ENCODE peak calls at places on chromosomes 11 and 22, in nine cellular contexts. Z, B, S, J, C, E, P, X and K are unnamed samples.

GRCh38 chr22:50625568-50626313 is 2.2 kb downstream of the ARSA start:
- DNase-seq in Z (peak), B (peak), S (no peak), J (peak), C (no peak), E (no peak), P (no peak), X (no peak), K (no peak)

GRCh38 chr22:45743687-45744086 is 72.1 kb downstream of the ATXN10 start:
- DNase-seq in Z (no peak), B (no peak), S (no peak), J (no peak), C (no peak), E (no peak), P (no peak), X (no peak), K (no peak)

GRCh38 chr22:50532824-50533344 is 3.1 kb upstream of the TYMP start:
- DNase-seq in Z (no peak), B (no peak), S (no peak), J (no peak), C (no peak), E (no peak), P (no peak), X (no peak), K (no peak)

GRCh38 chr11:103114836-103115235 is 5.6 kb downstream of the DYNC2H1 start:
- DNase-seq in Z (no peak), B (no peak), S (no peak), J (no peak), C (no peak), E (no peak), P (no peak), X (no peak), K (no peak)

GRCh38 chr22:24162377-24162927 is 18.8 kb upstream of the SUSD2 start:
- DNase-seq in Z (no peak), B (no peak), S (no peak), J (no peak), C (no peak), E (no peak), P (no peak), X (no peak), K (no peak)

GRCh38 chr22:36398602-36399472 is 11.1 kb upstream of the MYH9 start:
- DNase-seq in Z (no peak), B (no peak), S (peak), J (no peak), C (no peak), E (no peak), P (no peak), X (no peak), K (peak)

GRCh38 chr11:12439615-12440014 is 62.2 kb downstream of the PARVA start:
- DNase-seq in Z (no peak), B (no peak), S (no peak), J (peak), C (no peak), E (no peak), P (no peak), X (no peak), K (peak)

GRCh38 chr22:42114721-42115120 is 15.9 kb downstream of the CYP2D6 start:
- DNase-seq in Z (no peak), B (no peak), S (no peak), J (peak), C (no peak), E (peak), P (no peak), X (no peak), K (no peak)

GRCh38 chr22:33828302-33828701 is 92.0 kb downstream of the LARGE1 start:
- DNase-seq in Z (no peak), B (no peak), S (no peak), J (no peak), C (no peak), E (no peak), P (no peak), X (no peak), K (no peak)

GRCh38 chr22:42272431-42273004 is 2.1 kb upstream of the TCF20 start:
- DNase-seq in Z (peak), B (no peak), S (no peak), J (no peak), C (no peak), E (no peak), P (no peak), X (no peak), K (no peak)

GRCh38 chr11:70075836-70076235 is 2.3 kb upstream of the ANO1 start:
- DNase-seq in Z (peak), B (no peak), S (no peak), J (no peak), C (no peak), E (no peak), P (no peak), X (no peak), K (no peak)

GRCh38 chr11:35009941-35010337 is 93.5 kb downstream of the PDHX start:
- DNase-seq in Z (no peak), B (no peak), S (no peak), J (no peak), C (no peak), E (no peak), P (no peak), X (no peak), K (no peak)

GRCh38 chr11:1298695-1299492 is 10.5 kb downstream of the TOLLIP start:
- DNase-seq in Z (peak), B (peak), S (no peak), J (peak), C (no peak), E (no peak), P (peak), X (peak), K (peak)

GRCh38 chr11:78313181-78313788 is 104.3 kb downstream of the GAB2 start:
- DNase-seq in Z (no peak), B (peak), S (no peak), J (no peak), C (peak), E (peak), P (no peak), X (no peak), K (peak)

GRCh38 chr11:75667831-75668507 is 869 bp downstream of the MAP6 start:
- DNase-seq in Z (peak), B (peak), S (no peak), J (peak), C (no peak), E (no peak), P (no peak), X (peak), K (peak)

GRCh38 chr22:27990879-27991278 is 71.8 kb upstream of the PITPNB start:
- DNase-seq in Z (peak), B (peak), S (peak), J (peak), C (no peak), E (peak), P (no peak), X (peak), K (peak)

GRCh38 chr11:69392104-69392653 is 89.3 kb upstream of the LINC01488 start:
- DNase-seq in Z (peak), B (no peak), S (no peak), J (no peak), C (no peak), E (no peak), P (no peak), X (no peak), K (no peak)

GRCh38 chr11:554824-555499 is 5.6 kb downstream of the LMNTD2 start:
- DNase-seq in Z (no peak), B (peak), S (peak), J (peak), C (no peak), E (peak), P (no peak), X (peak), K (peak)

GRCh38 chr22:20602589-20603164 is 95.3 kb downstream of the MED15 start:
- DNase-seq in Z (no peak), B (no peak), S (no peak), J (no peak), C (no peak), E (no peak), P (no peak), X (no peak), K (no peak)

GRCh38 chr11:103047837-103048236 is 44.1 kb downstream of the DCUN1D5 start:
- DNase-seq in Z (no peak), B (no peak), S (no peak), J (no peak), C (no peak), E (no peak), P (no peak), X (no peak), K (no peak)

GRCh38 chr11:15027011-15027410 is 46.4 kb upstream of the CALCB start:
- DNase-seq in Z (no peak), B (no peak), S (no peak), J (no peak), C (no peak), E (no peak), P (no peak), X (no peak), K (no peak)

GRCh38 chr11:109970516-109971183 is 122.5 kb upstream of the ZC3H12C start:
- DNase-seq in Z (no peak), B (no peak), S (no peak), J (no peak), C (no peak), E (no peak), P (no peak), X (no peak), K (no peak)

GRCh38 chr11:94946812-94947211 is 26.5 kb downstream of the CWC15 start:
- DNase-seq in Z (no peak), B (no peak), S (no peak), J (no peak), C (no peak), E (no peak), P (no peak), X (no peak), K (no peak)

GRCh38 chr11:44848203-44848962 is 102.3 kb downstream of the TP53I11 start:
- DNase-seq in Z (no peak), B (no peak), S (no peak), J (peak), C (no peak), E (no peak), P (no peak), X (no peak), K (no peak)

GRCh38 chr22:17980638-17981051 is 43.7 kb downstream of the MICAL3 start:
- DNase-seq in Z (no peak), B (peak), S (peak), J (no peak), C (no peak), E (no peak), P (no peak), X (peak), K (peak)

GRCh38 chr22:24432059-24432853 is 4.9 kb downstream of the ADORA2A start:
- DNase-seq in Z (peak), B (peak), S (peak), J (no peak), C (no peak), E (no peak), P (no peak), X (no peak), K (peak)

GRCh38 chr11:67301951-67302516 is 1.3 kb upstream of the SSH3 start:
- DNase-seq in Z (peak), B (peak), S (peak), J (peak), C (no peak), E (no peak), P (no peak), X (no peak), K (peak)

GRCh38 chr11:563812-564578 is 3.2 kb downstream of the RASSF7 start:
- DNase-seq in Z (no peak), B (no peak), S (no peak), J (no peak), C (no peak), E (no peak), P (no peak), X (no peak), K (no peak)

GRCh38 chr11:132349806-132350733 is 979.7 kb downstream of the NTM start:
- DNase-seq in Z (no peak), B (no peak), S (no peak), J (no peak), C (no peak), E (no peak), P (no peak), X (no peak), K (no peak)

GRCh38 chr11:7511405-7511804 is 2.4 kb upstream of the PPFIBP2 start:
- DNase-seq in Z (peak), B (peak), S (no peak), J (no peak), C (no peak), E (no peak), P (no peak), X (no peak), K (peak)

GRCh38 chr22:50521710-50522109 is 3.7 kb downstream of the SCO2 start:
- DNase-seq in Z (no peak), B (no peak), S (no peak), J (no peak), C (no peak), E (no peak), P (peak), X (no peak), K (no peak)

GRCh38 chr22:45911601-45912271 is 65.2 kb downstream of the WNT7B start:
- DNase-seq in Z (no peak), B (peak), S (no peak), J (no peak), C (no peak), E (no peak), P (no peak), X (peak), K (no peak)

GRCh38 chr11:11577246-11577855 is 44.5 kb downstream of the GALNT18 start:
- DNase-seq in Z (no peak), B (no peak), S (no peak), J (no peak), C (no peak), E (no peak), P (peak), X (no peak), K (no peak)

GRCh38 chr11:86740628-86741488 is 59.5 kb upstream of the PRSS23 start:
- DNase-seq in Z (peak), B (no peak), S (peak), J (peak), C (peak), E (peak), P (no peak), X (peak), K (peak)

GRCh38 chr11:65110354-65110861 is 1.3 kb upstream of the TM7SF2 start:
- DNase-seq in Z (peak), B (peak), S (peak), J (peak), C (peak), E (no peak), P (no peak), X (peak), K (peak)

GRCh38 chr11:62400760-62401159 is 18.1 kb upstream of the SCGB1A1 start:
- DNase-seq in Z (peak), B (peak), S (no peak), J (no peak), C (no peak), E (no peak), P (no peak), X (no peak), K (peak)
- TF ChIP-seq POLR2AphosphoS5 in Z (peak), B (peak), S (no peak), J (no peak), C (no peak), E (no peak), P (peak), X (no peak), K (peak)

GRCh38 chr11:2447253-2447950 is 2.6 kb downstream of the KCNQ1 start:
- DNase-seq in Z (no peak), B (no peak), S (no peak), J (no peak), C (no peak), E (no peak), P (no peak), X (no peak), K (no peak)
- H3K4me3 ChIP-seq in Z (no peak), B (peak), S (no peak), J (no peak), C (no peak), E (no peak), P (no peak), X (no peak), K (no peak)

GRCh38 chr11:130624946-130625345 is 176.5 kb downstream of the ADAMTS15 start:
- DNase-seq in Z (no peak), B (no peak), S (no peak), J (no peak), C (no peak), E (no peak), P (no peak), X (no peak), K (no peak)

GRCh38 chr11:130620566-130620965 is 172.1 kb downstream of the ADAMTS15 start:
- DNase-seq in Z (no peak), B (no peak), S (no peak), J (no peak), C (no peak), E (no peak), P (no peak), X (no peak), K (no peak)

GRCh38 chr11:130622126-130622525 is 173.7 kb downstream of the ADAMTS15 start:
- DNase-seq in Z (no peak), B (no peak), S (no peak), J (no peak), C (no peak), E (no peak), P (no peak), X (no peak), K (no peak)

GRCh38 chr11:130625907-130626306 is 177.5 kb downstream of the ADAMTS15 start:
- DNase-seq in Z (no peak), B (no peak), S (no peak), J (no peak), C (no peak), E (no peak), P (no peak), X (no peak), K (no peak)

GRCh38 chr11:130623909-130624668 is 175.6 kb downstream of the ADAMTS15 start:
- DNase-seq in Z (no peak), B (no peak), S (no peak), J (no peak), C (no peak), E (no peak), P (no peak), X (no peak), K (no peak)
- TF ChIP-seq CTCF in Z (peak), B (no peak), S (no peak), J (peak), C (peak), E (no peak), P (no peak), X (no peak), K (no peak)

DNA sequence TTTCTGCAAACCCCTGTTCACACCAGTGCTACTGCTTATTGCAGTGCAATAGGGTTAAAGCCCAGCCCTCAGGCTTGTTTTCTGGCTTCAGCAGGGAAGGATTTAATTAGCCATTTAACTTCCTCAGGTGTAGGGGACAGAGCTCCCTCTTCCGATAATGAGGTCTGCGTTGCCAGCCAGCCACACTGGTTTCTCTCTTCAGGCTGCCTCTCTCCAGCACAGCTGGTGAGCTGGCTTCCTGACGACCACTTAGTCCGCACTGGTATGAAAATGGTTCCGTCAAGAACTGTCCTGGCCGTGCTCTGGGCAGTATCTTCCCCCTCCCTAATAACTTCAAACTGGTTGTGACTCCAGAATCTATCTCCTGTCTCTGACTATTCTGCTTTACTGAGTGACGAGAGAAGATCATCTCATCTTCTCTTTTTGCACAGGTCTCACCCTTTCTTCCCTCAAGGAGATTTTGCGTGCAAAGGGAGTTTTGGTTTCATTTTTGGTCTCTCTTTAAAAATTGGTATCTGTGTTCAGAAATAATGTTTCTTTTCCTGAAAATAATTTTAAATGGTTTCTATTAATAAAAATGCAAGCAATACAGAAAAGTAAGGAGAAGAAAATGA is 49.2 kb downstream of the CNTN5 start:
- DNase-seq in Z (peak), B (no peak), S (no peak), J (peak), C (no peak), E (no peak), P (no peak), X (no peak), K (peak)
- TF ChIP-seq POLR2AphosphoS5 in Z (no peak), B (no peak), S (no peak), J (no peak), C (no peak), E (no peak), P (no peak), X (no peak), K (no peak)